ENCODE peak calls at places on chromosomes 7 and 10, in eight cellular contexts. T is stimulated activated CD8-positive, alpha-beta memory T cell treated with anti-CD3 and anti-CD28 coated beads, Interleukin-12 subunit alpha, Interleukin-12 subunit beta, amount 100 ng/mL, for 1 hour; W is T-cell; S is HT1080; H is nucleus accumbens; I is H54; O is renal cortical epithelial cell; A is myocyte. F is an unnamed sample.

GRCh38 chr10:72272689-72273409 is 875 bp upstream of the DDIT4 start:
- DNase-seq in A (peak), T (no peak), W (no peak), O (peak), H (peak), I (peak), S (peak), F (no peak)

GRCh38 chr7:19552576-19552975 is 156.3 kb downstream of the POLR1F start:
- DNase-seq in T (no peak), O (no peak), S (no peak), W (no peak), A (no peak), I (no peak), H (no peak), F (no peak)

GRCh38 chr7:155858521-155859061 is 46.3 kb upstream of the SHH start:
- DNase-seq in I (peak), S (peak), H (no peak), O (peak), T (no peak), A (peak), W (no peak), F (no peak)

GRCh38 chr10:26436848-26437247 is 1.3 kb upstream of the APBB1IP start:
- DNase-seq in W (no peak), H (no peak), T (no peak), S (no peak), A (no peak), O (peak), I (no peak), F (no peak)

GRCh38 chr7:131111792-131112191 is 215.9 kb upstream of the MKLN1 start:
- DNase-seq in W (no peak), O (no peak), T (no peak), H (no peak), I (no peak), A (no peak), S (no peak), F (no peak)

GRCh38 chr10:103144086-103144485 is 49.0 kb downstream of the NT5C2 start:
- DNase-seq in T (no peak), I (no peak), H (no peak), S (no peak), A (peak), O (no peak), W (no peak), F (no peak)

GRCh38 chr10:17282311-17282710 is 54.3 kb downstream of the VIM start:
- DNase-seq in T (no peak), A (no peak), S (no peak), W (no peak), H (no peak), O (no peak), I (no peak), F (no peak)

GRCh38 chr7:143299840-143300239 is 11.7 kb downstream of the CASP2 start:
- DNase-seq in H (no peak), T (peak), A (peak), W (peak), S (no peak), O (no peak), I (peak), F (peak)

GRCh38 chr10:90960355-90960814 is 39.5 kb upstream of the ANKRD1 start:
- DNase-seq in I (peak), O (peak), H (no peak), S (peak), T (no peak), A (peak), W (no peak), F (no peak)

GRCh38 chr7:3107228-3107763 is 63.6 kb upstream of the CARD11 start:
- DNase-seq in A (no peak), I (no peak), W (no peak), O (no peak), S (no peak), H (no peak), T (no peak), F (no peak)

GRCh38 chr7:78020131-78020873 is 221.7 kb downstream of the PHTF2 start:
- DNase-seq in T (no peak), A (peak), H (no peak), S (peak), O (peak), I (peak), W (no peak), F (no peak)

GRCh38 chr10:3471927-3472704 is 299.5 kb upstream of the PITRM1 start:
- DNase-seq in S (no peak), I (no peak), A (peak), O (peak), W (no peak), T (no peak), H (no peak), F (no peak)

GRCh38 chr10:21499910-21500577 is 25.4 kb downstream of the SKIDA1 start:
- DNase-seq in A (no peak), S (no peak), O (no peak), H (no peak), I (no peak), T (no peak), W (no peak), F (peak)

GRCh38 chr7:151088019-151088855 is 2.0 kb downstream of the AGAP3 start:
- DNase-seq in A (peak), S (no peak), I (no peak), W (no peak), H (no peak), T (no peak), O (no peak), F (no peak)

GRCh38 chr7:77474756-77475155 is 58.6 kb upstream of the GSAP start:
- DNase-seq in H (no peak), O (no peak), A (no peak), W (no peak), T (no peak), I (no peak), S (no peak), F (no peak)

GRCh38 chr7:10998984-10999757 is 25.5 kb downstream of the PHF14 start:
- DNase-seq in H (no peak), O (peak), S (no peak), A (no peak), W (no peak), T (no peak), I (no peak), F (no peak)

GRCh38 chr10:116255931-116256748 is 16.9 kb downstream of the GFRA1 start:
- DNase-seq in O (peak), W (no peak), A (no peak), T (no peak), I (no peak), S (peak), H (no peak), F (no peak)